ENCODE peak calls at places on chromosomes 1 and 21, in six cellular contexts. One of them, this sample, is unnamed.

GRCh38 chr1:184910596-184910995 is 63.7 kb downstream of the NIBAN1 start:
- DNase-seq in GM12878: no peak
- DNase-seq in GM23338: no peak
- DNase-seq in AG04450: no peak
- DNase-seq in GM06990: no peak
- DNase-seq in Caco-2: no peak
- DNase-seq in this sample: no peak

GRCh38 chr1:241849345-241849695 is 1.3 kb downstream of the EXO1 start:
- DNase-seq in GM12878: no peak
- DNase-seq in AG04450: no peak
- DNase-seq in Caco-2: no peak
- DNase-seq in GM06990: no peak
- DNase-seq in GM23338: no peak
- DNase-seq in this sample: no peak

GRCh38 chr1:209800984-209801834 is 4.7 kb downstream of the IRF6 start:
- DNase-seq in Caco-2: no peak
- DNase-seq in GM12878: no peak
- DNase-seq in GM23338: no peak
- DNase-seq in AG04450: no peak
- DNase-seq in GM06990: no peak
- DNase-seq in this sample: no peak

GRCh38 chr1:182735343-182735742 is 51.0 kb upstream of the RGS8 start:
- DNase-seq in GM12878: no peak
- DNase-seq in Caco-2: no peak
- DNase-seq in AG04450: no peak
- DNase-seq in GM06990: no peak
- DNase-seq in GM23338: no peak
- DNase-seq in this sample: no peak

GRCh38 chr1:179938752-179939151 is 15.9 kb upstream of the CEP350 start:
- DNase-seq in AG04450: peak; percentile 4
- DNase-seq in GM06990: no peak
- DNase-seq in Caco-2: no peak
- DNase-seq in GM12878: no peak
- DNase-seq in GM23338: no peak
- DNase-seq in this sample: no peak

GRCh38 chr1:10430216-10431064 is at the start of gene CENPS:
- DNase-seq in GM06990: peak; percentile 96
- DNase-seq in GM12878: peak; percentile 51
- DNase-seq in Caco-2: peak; percentile 95
- DNase-seq in GM23338: peak; percentile 98
- DNase-seq in AG04450: peak; percentile 55
- DNase-seq in this sample: peak; percentile 48

GRCh38 chr1:237759371-237759770 is 131.4 kb downstream of the ZP4 start:
- DNase-seq in AG04450: no peak
- DNase-seq in Caco-2: no peak
- DNase-seq in GM12878: no peak
- DNase-seq in GM23338: no peak
- DNase-seq in GM06990: no peak
- DNase-seq in this sample: peak; percentile 29

GRCh38 chr1:89781494-89782126 is 39.2 kb upstream of the LRRC8D start:
- DNase-seq in GM23338: no peak
- DNase-seq in GM06990: peak; percentile 55
- DNase-seq in GM12878: peak; percentile 81
- DNase-seq in Caco-2: no peak
- DNase-seq in AG04450: no peak
- DNase-seq in this sample: peak; percentile 34

GRCh38 chr1:169634145-169634544 is 4.2 kb upstream of the SELP start:
- DNase-seq in GM06990: no peak
- DNase-seq in AG04450: no peak
- DNase-seq in GM23338: no peak
- DNase-seq in Caco-2: no peak
- DNase-seq in GM12878: no peak
- DNase-seq in this sample: no peak

GRCh38 chr21:42198949-42199348 is 20.0 kb upstream of the ABCG1 start:
- DNase-seq in Caco-2: no peak
- DNase-seq in GM23338: no peak
- DNase-seq in AG04450: no peak
- DNase-seq in GM12878: no peak
- DNase-seq in GM06990: no peak
- DNase-seq in this sample: no peak

GRCh38 chr21:33070921-33071877 is 1.3 kb downstream of the OLIG1 start:
- DNase-seq in Caco-2: no peak
- DNase-seq in GM12878: no peak
- DNase-seq in AG04450: no peak
- DNase-seq in GM06990: peak; percentile 26
- DNase-seq in GM23338: peak; percentile 69
- DNase-seq in this sample: no peak
- H3K4me3 ChIP-seq in Caco-2: peak overlapping the region; percentile 10
- H3K4me3 ChIP-seq in GM12878: peak overlapping the region; percentile 34
- H3K4me3 ChIP-seq in AG04450: no peak overlapping the region
- H3K4me3 ChIP-seq in GM06990: no peak overlapping the region
- H3K4me3 ChIP-seq in GM23338: peak overlapping the region; percentile 63
- H3K4me3 ChIP-seq in this sample: no peak overlapping the region

GRCh38 chr1:115547661-115548060 is 94.1 kb upstream of the VANGL1 start:
- DNase-seq in AG04450: no peak
- DNase-seq in GM12878: no peak
- DNase-seq in Caco-2: no peak
- DNase-seq in GM23338: no peak
- DNase-seq in GM06990: no peak
- DNase-seq in this sample: no peak

GRCh38 chr1:115544131-115544530 is 97.6 kb upstream of the VANGL1 start:
- DNase-seq in GM06990: no peak
- DNase-seq in GM23338: no peak
- DNase-seq in AG04450: no peak
- DNase-seq in Caco-2: no peak
- DNase-seq in GM12878: no peak
- DNase-seq in this sample: no peak

GRCh38 chr1:115546846-115547245 is 94.9 kb upstream of the VANGL1 start:
- DNase-seq in GM06990: no peak
- DNase-seq in GM12878: no peak
- DNase-seq in Caco-2: no peak
- DNase-seq in GM23338: no peak
- DNase-seq in AG04450: no peak
- DNase-seq in this sample: no peak

GRCh38 chr1:115545096-115545720 is 96.6 kb upstream of the VANGL1 start:
- DNase-seq in GM23338: no peak
- DNase-seq in AG04450: no peak
- DNase-seq in GM12878: no peak
- DNase-seq in Caco-2: no peak
- DNase-seq in GM06990: no peak
- DNase-seq in this sample: no peak

GRCh38 chr1:115545791-115546733 is 95.7 kb upstream of the VANGL1 start:
- DNase-seq in GM23338: peak; percentile 94
- DNase-seq in GM12878: no peak
- DNase-seq in AG04450: peak; percentile 83
- DNase-seq in Caco-2: peak; percentile 70
- DNase-seq in GM06990: no peak
- DNase-seq in this sample: peak; percentile 93
- TF ChIP-seq CTCF in GM23338: peak; percentile 91
- TF ChIP-seq CTCF in GM12878: peak; percentile 45
- TF ChIP-seq CTCF in AG04450: peak; percentile 74
- TF ChIP-seq CTCF in Caco-2: peak; percentile 58
- TF ChIP-seq CTCF in GM06990: peak; percentile 62
- TF ChIP-seq CTCF in this sample: peak; percentile 82

GRCh38 chr1:167630568-167631385 is 745 bp downstream of the RCSD1 start:
- DNase-seq in GM23338: no peak
- DNase-seq in Caco-2: no peak
- DNase-seq in AG04450: no peak
- DNase-seq in GM12878: peak; percentile 58
- DNase-seq in GM06990: no peak
- DNase-seq in this sample: no peak

GRCh38 chr1:167631386-167631941 is 1.4 kb downstream of the RCSD1 start:
- DNase-seq in GM06990: no peak
- DNase-seq in GM12878: no peak
- DNase-seq in AG04450: no peak
- DNase-seq in GM23338: no peak
- DNase-seq in Caco-2: no peak
- DNase-seq in this sample: no peak

GRCh38 chr1:167628754-167629515 is 1.1 kb upstream of the RCSD1 start:
- DNase-seq in Caco-2: no peak
- DNase-seq in GM12878: no peak
- DNase-seq in AG04450: no peak
- DNase-seq in GM06990: no peak
- DNase-seq in GM23338: peak; percentile 43
- DNase-seq in this sample: no peak

GRCh38 chr1:167627865-167628641 is 2.0 kb upstream of the RCSD1 start:
- DNase-seq in GM12878: peak; percentile 89
- DNase-seq in AG04450: no peak
- DNase-seq in GM23338: no peak
- DNase-seq in Caco-2: peak; percentile 15
- DNase-seq in GM06990: peak; percentile 79
- DNase-seq in this sample: no peak

DNA sequence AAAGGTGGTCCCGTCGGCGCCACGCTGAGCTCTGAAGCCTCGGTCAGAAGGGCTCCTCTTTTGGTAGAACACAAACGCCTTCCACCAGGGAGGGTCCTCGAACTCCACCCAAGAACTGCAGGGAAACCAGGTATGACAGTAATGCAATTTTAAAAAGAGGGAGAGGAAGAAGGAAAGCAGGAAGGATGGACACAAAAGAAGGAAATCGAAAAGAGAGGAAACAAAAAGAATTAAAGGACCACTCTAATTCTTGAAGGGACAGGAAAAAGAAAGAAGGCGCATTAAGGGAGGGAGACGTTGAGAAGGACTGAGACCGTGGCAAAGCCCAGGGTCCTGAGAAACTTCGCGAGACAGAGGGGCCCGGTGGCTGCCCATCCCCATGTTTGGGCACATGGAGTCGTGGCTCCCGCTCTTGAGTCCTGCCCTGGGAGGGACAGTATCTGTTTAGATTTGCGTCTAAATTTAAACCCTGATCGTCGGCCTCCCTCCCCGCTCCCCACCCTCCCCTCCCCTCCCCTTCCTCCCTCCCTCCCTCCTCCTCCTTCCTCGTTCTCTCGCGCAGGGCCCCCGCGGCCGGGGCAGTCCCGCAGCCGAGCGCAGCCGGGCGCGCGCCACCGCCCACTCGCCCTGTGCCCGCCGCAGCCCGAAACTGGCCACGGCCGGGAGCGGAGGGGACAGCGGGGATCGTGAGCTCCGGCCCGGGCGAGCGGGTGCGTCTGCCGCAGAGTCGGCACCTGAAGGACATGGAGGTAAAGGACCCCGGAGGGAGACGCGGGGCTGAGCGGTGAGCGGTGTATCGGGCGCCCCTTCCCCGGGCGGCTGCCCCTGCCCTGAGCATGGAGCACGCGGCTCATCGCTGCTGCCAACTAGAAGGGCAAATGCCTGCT is at the start of gene RCSD1:
- DNase-seq in AG04450: no peak
- DNase-seq in GM12878: no peak
- DNase-seq in Caco-2: peak; percentile 15
- DNase-seq in GM23338: peak; percentile 45
- DNase-seq in GM06990: peak; percentile 79
- DNase-seq in this sample: no peak
- H3K27me3 ChIP-seq in AG04450: peaks cover 48% of the 10 kb centered on the region
- H3K27me3 ChIP-seq in GM12878: no peaks in the 10 kb centered on the region
- H3K27me3 ChIP-seq in Caco-2: no peaks in the 10 kb centered on the region
- H3K27me3 ChIP-seq in GM23338: peaks cover 54% of the 10 kb centered on the region
- H3K27me3 ChIP-seq in GM06990: no peaks in the 10 kb centered on the region
- H3K27me3 ChIP-seq in this sample: peaks cover 17% of the 10 kb centered on the region

GRCh38 chr1:93814059-93814794 is 64.8 kb downstream of the DNTTIP2 start:
- DNase-seq in GM06990: no peak
- DNase-seq in Caco-2: peak; percentile 71
- DNase-seq in AG04450: peak; percentile 53
- DNase-seq in GM12878: peak; percentile 40
- DNase-seq in GM23338: peak; percentile 87
- DNase-seq in this sample: peak; percentile 41

GRCh38 chr1:93814795-93815737 is 63.9 kb downstream of the DNTTIP2 start:
- DNase-seq in Caco-2: no peak
- DNase-seq in GM12878: no peak
- DNase-seq in AG04450: no peak
- DNase-seq in GM23338: peak; percentile 27
- DNase-seq in GM06990: no peak
- DNase-seq in this sample: no peak

GRCh38 chr1:93815738-93816110 is 63.3 kb downstream of the DNTTIP2 start:
- DNase-seq in GM06990: no peak
- DNase-seq in AG04450: no peak
- DNase-seq in GM12878: no peak
- DNase-seq in GM23338: no peak
- DNase-seq in Caco-2: no peak
- DNase-seq in this sample: no peak

GRCh38 chr1:93811646-93812045 is 67.4 kb downstream of the DNTTIP2 start:
- DNase-seq in GM06990: no peak
- DNase-seq in Caco-2: no peak
- DNase-seq in GM23338: no peak
- DNase-seq in GM12878: no peak
- DNase-seq in AG04450: no peak
- DNase-seq in this sample: no peak

DNA sequence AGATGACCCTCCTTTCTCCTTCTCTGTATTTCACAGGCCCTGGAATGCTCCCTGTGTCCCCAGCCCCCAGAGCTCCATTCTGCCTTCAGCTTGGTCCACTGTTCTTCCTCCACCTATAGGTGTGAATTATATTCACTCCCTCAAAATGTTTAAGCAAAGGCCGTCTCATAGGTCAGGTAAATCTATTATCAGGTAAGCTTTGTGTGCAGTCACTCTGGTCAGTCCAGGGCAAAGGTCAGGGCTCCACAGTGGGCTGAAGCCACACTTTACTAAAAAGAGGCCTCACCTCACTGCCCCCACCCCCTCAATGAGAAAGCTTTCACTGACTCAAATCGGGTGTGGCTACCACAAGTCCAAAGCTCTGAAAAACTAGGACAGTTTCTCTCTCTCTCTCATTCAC is 65.9 kb downstream of the DNTTIP2 start:
- DNase-seq in GM23338: no peak
- DNase-seq in GM06990: no peak
- DNase-seq in GM12878: no peak
- DNase-seq in Caco-2: peak; percentile 41
- DNase-seq in AG04450: no peak
- DNase-seq in this sample: no peak
- H3K4me3 ChIP-seq in GM23338: no peak overlapping the region
- H3K4me3 ChIP-seq in GM06990: no peak overlapping the region
- H3K4me3 ChIP-seq in GM12878: no peak overlapping the region
- H3K4me3 ChIP-seq in Caco-2: no peak overlapping the region
- H3K4me3 ChIP-seq in AG04450: no peak overlapping the region
- H3K4me3 ChIP-seq in this sample: no peak overlapping the region

This sample was measured in kidney epithelial cell.